ENCODE peak calls at places on chromosomes 7 and 10, in ten cellular contexts. V is H1, B is transverse colon, R is SK-N-SH, W is stomach, U is breast epithelium, D is HL-60, A is GM12878, H is K562, Y is GM23338. O is an unnamed sample.

GRCh38 chr7:129188892-129189660 is 643 bp downstream of the SMO start:
- DNase-seq in H (no peak), Y (peak; percentile 53), B (no peak), A (no peak), U (no peak), V (peak; percentile 72), W (no peak), D (no peak), R (peak; percentile 89), O (peak; percentile 85)

GRCh38 chr10:12390733-12391132 is 41.4 kb downstream of the CAMK1D start:
- DNase-seq in U (no peak), R (no peak), D (no peak), W (no peak), A (no peak), V (no peak), Y (no peak), H (no peak), B (no peak), O (no peak)

GRCh38 chr10:112519129-112519761 is 72.2 kb downstream of the VTI1A start:
- DNase-seq in B (peak; percentile 36), W (no peak), Y (no peak), H (no peak), A (no peak), R (no peak), D (no peak), U (no peak), V (no peak), O (no peak)

GRCh38 chr10:69434169-69434568 is 17.1 kb upstream of the TSPAN15 start:
- DNase-seq in D (no peak), H (no peak), W (no peak), B (no peak), A (no peak), R (no peak), Y (no peak), U (no peak), V (no peak), O (no peak)

GRCh38 chr7:5603193-5604140 is 178.0 kb downstream of the RNF216 start:
- DNase-seq in B (no peak), Y (peak; percentile 53), W (no peak), A (no peak), H (no peak), D (no peak), R (no peak), U (no peak), V (peak; percentile 47), O (no peak)

GRCh38 chr7:149790146-149790548 is 16.8 kb upstream of the ZNF467 start:
- DNase-seq in Y (peak; percentile 85), H (peak; percentile 91), V (peak; percentile 90), W (peak; percentile 51), U (peak; percentile 61), D (no peak), B (peak; percentile 36), A (no peak), R (peak; percentile 92), O (peak; percentile 92)

GRCh38 chr7:134685250-134685649 is 38.6 kb downstream of the BPGM start:
- DNase-seq in B (no peak), V (no peak), A (no peak), H (no peak), Y (no peak), U (no peak), D (no peak), R (no peak), W (no peak), O (no peak)

GRCh38 chr7:150388709-150389531 is 9.8 kb downstream of the ZNF775 start:
- DNase-seq in U (peak; percentile 69), H (no peak), Y (peak; percentile 70), D (peak; percentile 95), R (no peak), W (peak; percentile 75), B (peak; percentile 80), A (no peak), V (no peak), O (peak; percentile 88)

GRCh38 chr7:116258734-116259133 is 48.4 kb downstream of the TES start:
- DNase-seq in B (no peak), R (peak; percentile 32), A (peak; percentile 23), Y (peak; percentile 71), D (peak; percentile 11), U (no peak), W (no peak), H (peak; percentile 64), V (no peak), O (no peak)

GRCh38 chr7:48028937-48029336 is at the start of gene SUN3:
- DNase-seq in W (no peak), D (no peak), Y (no peak), U (no peak), V (no peak), H (no peak), B (no peak), A (no peak), R (no peak), O (no peak)

GRCh38 chr10:46282460-46283216 is 4.2 kb upstream of the ANTXRL start:
- DNase-seq in U (peak; percentile 62), R (peak; percentile 91), A (no peak), B (peak; percentile 81), D (peak; percentile 54), Y (peak; percentile 59), H (peak; percentile 80), W (peak; percentile 80), V (peak; percentile 83), O (peak; percentile 96)

GRCh38 chr10:132544744-132545658 is 7.4 kb downstream of the INPP5A start:
- DNase-seq in B (no peak), H (no peak), R (no peak), W (no peak), Y (no peak), U (no peak), A (no peak), D (no peak), V (no peak), O (no peak)

DNA sequence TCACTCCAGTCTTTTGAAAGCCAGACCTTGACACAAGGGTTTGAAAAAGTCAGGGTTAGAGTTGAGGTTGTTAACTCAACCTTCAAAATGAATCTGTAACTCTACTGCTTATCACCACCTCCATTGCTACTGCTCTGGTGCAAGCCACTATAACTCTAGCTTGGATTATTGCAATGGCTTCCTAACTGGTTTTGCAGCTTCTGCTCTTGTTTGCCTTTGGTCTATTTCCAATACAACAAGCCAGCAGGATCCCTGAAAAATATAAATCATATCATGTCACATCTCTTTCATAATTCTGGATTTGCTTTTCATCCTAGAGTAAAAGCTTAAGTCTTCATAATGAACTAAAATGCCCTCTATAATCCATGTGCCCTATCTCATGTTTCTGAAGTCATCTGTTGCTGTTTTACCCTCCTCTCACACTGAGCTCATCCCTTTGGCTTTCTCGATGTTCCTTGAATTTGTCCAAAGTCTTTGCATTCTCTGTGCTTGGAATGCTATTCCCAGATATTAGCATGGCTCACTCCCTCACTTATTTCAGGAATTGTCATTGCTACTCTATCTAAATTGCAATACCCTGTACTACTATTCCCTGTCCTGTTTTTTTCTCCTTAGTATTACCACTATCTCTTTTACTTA is 11.0 kb downstream of the TAS2R60 start:
- DNase-seq in D (no peak), V (no peak), U (no peak), W (no peak), Y (no peak), A (no peak), B (no peak), R (no peak), H (no peak), O (no peak)
- TF ChIP-seq CTCF in D (no peak), V (no peak), U (no peak), W (no peak), Y (no peak), A (no peak), B (no peak), R (no peak), H (no peak), O (no peak)

GRCh38 chr7:2251841-2252771 is 10.1 kb downstream of the NUDT1 start:
- DNase-seq in W (no peak), B (no peak), Y (no peak), U (no peak), D (no peak), A (no peak), V (no peak), R (peak; percentile 74), H (no peak), O (peak; percentile 77)
- TF ChIP-seq POLR2AphosphoS5 in W (no peak), B (no peak), Y (no peak), U (no peak), D (peak; percentile 18), A (no peak), V (peak; percentile 40), R (no peak), H (no peak), O (no peak)

GRCh38 chr10:5589963-5590511 is 65.3 kb downstream of the CALML3 start:
- DNase-seq in B (no peak), U (no peak), A (no peak), D (no peak), R (no peak), Y (no peak), V (no peak), H (peak; percentile 41), W (no peak), O (no peak)
- TF ChIP-seq CTCF in B (no peak), U (no peak), A (peak; percentile 16), D (no peak), R (peak; percentile 18), Y (peak; percentile 22), V (no peak), H (peak; percentile 43), W (no peak), O (no peak)

GRCh38 chr7:75740846-75741497 is 2.2 kb upstream of the HIP1 start:
- DNase-seq in R (no peak), U (no peak), Y (peak; percentile 60), H (no peak), V (peak; percentile 50), B (peak; percentile 57), A (peak; percentile 80), D (peak; percentile 71), W (peak; percentile 29), O (peak; percentile 80)

GRCh38 chr7:75739796-75740672 is 1.3 kb upstream of the HIP1 start:
- DNase-seq in D (no peak), V (no peak), Y (peak; percentile 86), R (no peak), B (no peak), W (no peak), A (peak; percentile 40), U (no peak), H (no peak), O (no peak)

GRCh38 chr7:75738604-75738974 is at the start of gene HIP1:
- DNase-seq in B (no peak), Y (no peak), H (no peak), R (no peak), U (peak; percentile 53), W (no peak), D (no peak), A (no peak), V (no peak), O (no peak)

GRCh38 chr7:75737856-75738603 is 711 bp downstream of the HIP1 start:
- DNase-seq in H (peak; percentile 14), D (no peak), V (no peak), R (peak; percentile 43), W (no peak), A (no peak), U (no peak), B (peak; percentile 22), Y (peak; percentile 59), O (no peak)

GRCh38 chr7:75738975-75739795 is 444 bp upstream of the HIP1 start:
- DNase-seq in U (peak; percentile 99), A (peak; percentile 79), D (peak; percentile 96), H (peak; percentile 100), R (peak; percentile 100), Y (peak; percentile 99), B (peak; percentile 100), V (peak; percentile 98), W (peak; percentile 100), O (peak; percentile 100)
- TF ChIP-seq POLR2AphosphoS5 in U (peak; percentile 35), A (no peak), D (no peak), H (peak; percentile 41), R (peak; percentile 43), Y (peak; percentile 53), B (no peak), V (no peak), W (no peak), O (peak; percentile 59)

GRCh38 chr7:101126651-101127459 is at the start of gene SERPINE1:
- DNase-seq in A (peak; percentile 47), U (peak; percentile 56), R (peak; percentile 83), B (peak; percentile 74), Y (peak; percentile 82), H (peak; percentile 68), W (peak; percentile 58), D (peak; percentile 26), V (peak; percentile 73), O (peak; percentile 84)
- TF ChIP-seq CTCF in A (no peak), U (no peak), R (peak; percentile 60), B (no peak), Y (peak; percentile 46), H (peak; percentile 58), W (no peak), D (no peak), V (peak; percentile 16), O (peak; percentile 11)